ENCODE peak calls at places on chromosomes 3 and 15, in seven cellular contexts. One of them, this sample, is unnamed.

GRCh38 chr3:13896473-13897154 is 16.7 kb upstream of the WNT7A start:
- DNase-seq in fibroblast of lung: peak
- DNase-seq in GM20000: peak
- DNase-seq in CD4-positive, alpha-beta T cell: peak
- DNase-seq in WERI-Rb-1: peak
- DNase-seq in ascending aorta: no peak
- DNase-seq in endodermal cell: peak
- DNase-seq in this sample: peak

GRCh38 chr15:36053746-36054145 is 507.8 kb upstream of the DPH6 start:
- DNase-seq in fibroblast of lung: no peak
- DNase-seq in GM20000: no peak
- DNase-seq in CD4-positive, alpha-beta T cell: no peak
- DNase-seq in WERI-Rb-1: no peak
- DNase-seq in ascending aorta: no peak
- DNase-seq in endodermal cell: no peak
- DNase-seq in this sample: no peak

GRCh38 chr3:40924559-40925058 is 274.7 kb upstream of the CTNNB1 start:
- DNase-seq in fibroblast of lung: no peak
- DNase-seq in GM20000: no peak
- DNase-seq in CD4-positive, alpha-beta T cell: no peak
- DNase-seq in WERI-Rb-1: no peak
- DNase-seq in ascending aorta: no peak
- DNase-seq in endodermal cell: no peak
- DNase-seq in this sample: no peak

GRCh38 chr3:126257174-126257573 is 76.8 kb upstream of the ALDH1L1 start:
- DNase-seq in fibroblast of lung: no peak
- DNase-seq in GM20000: no peak
- DNase-seq in CD4-positive, alpha-beta T cell: no peak
- DNase-seq in WERI-Rb-1: no peak
- DNase-seq in ascending aorta: no peak
- DNase-seq in endodermal cell: no peak
- DNase-seq in this sample: no peak

GRCh38 chr3:126180477-126181397 is at the start of gene ALDH1L1:
- DNase-seq in fibroblast of lung: peak
- DNase-seq in GM20000: no peak
- DNase-seq in CD4-positive, alpha-beta T cell: no peak
- DNase-seq in WERI-Rb-1: peak
- DNase-seq in ascending aorta: peak
- DNase-seq in endodermal cell: peak
- DNase-seq in this sample: peak

GRCh38 chr15:75836953-75837321 is 6.3 kb upstream of the UBE2Q2 start:
- DNase-seq in fibroblast of lung: peak
- DNase-seq in GM20000: peak
- DNase-seq in CD4-positive, alpha-beta T cell: peak
- DNase-seq in WERI-Rb-1: no peak
- DNase-seq in ascending aorta: no peak
- DNase-seq in endodermal cell: no peak
- DNase-seq in this sample: no peak

GRCh38 chr3:28476194-28476593 is 127.6 kb upstream of the AZI2 start:
- DNase-seq in fibroblast of lung: peak
- DNase-seq in GM20000: peak
- DNase-seq in CD4-positive, alpha-beta T cell: no peak
- DNase-seq in WERI-Rb-1: no peak
- DNase-seq in ascending aorta: no peak
- DNase-seq in endodermal cell: no peak
- DNase-seq in this sample: peak

GRCh38 chr15:64133619-64134018 is 17.9 kb upstream of the SNX22 start:
- DNase-seq in fibroblast of lung: no peak
- DNase-seq in GM20000: no peak
- DNase-seq in CD4-positive, alpha-beta T cell: no peak
- DNase-seq in WERI-Rb-1: no peak
- DNase-seq in ascending aorta: no peak
- DNase-seq in endodermal cell: no peak
- DNase-seq in this sample: no peak

GRCh38 chr3:27345493-27345892 is 23.7 kb downstream of the NEK10 start:
- DNase-seq in fibroblast of lung: no peak
- DNase-seq in GM20000: no peak
- DNase-seq in CD4-positive, alpha-beta T cell: no peak
- DNase-seq in WERI-Rb-1: no peak
- DNase-seq in ascending aorta: no peak
- DNase-seq in endodermal cell: no peak
- DNase-seq in this sample: no peak

GRCh38 chr3:185552358-185552877 is at the start of gene LIPH:
- DNase-seq in fibroblast of lung: peak
- DNase-seq in GM20000: peak
- DNase-seq in CD4-positive, alpha-beta T cell: no peak
- DNase-seq in WERI-Rb-1: peak
- DNase-seq in ascending aorta: no peak
- DNase-seq in endodermal cell: peak
- DNase-seq in this sample: peak

GRCh38 chr15:66965201-66965900 is 100.1 kb upstream of the SMAD3 start:
- DNase-seq in fibroblast of lung: no peak
- DNase-seq in GM20000: no peak
- DNase-seq in CD4-positive, alpha-beta T cell: no peak
- DNase-seq in WERI-Rb-1: no peak
- DNase-seq in ascending aorta: no peak
- DNase-seq in endodermal cell: no peak
- DNase-seq in this sample: no peak

GRCh38 chr3:32619395-32619794 is 48.7 kb upstream of the DYNC1LI1 start:
- DNase-seq in fibroblast of lung: no peak
- DNase-seq in GM20000: no peak
- DNase-seq in CD4-positive, alpha-beta T cell: no peak
- DNase-seq in WERI-Rb-1: no peak
- DNase-seq in ascending aorta: no peak
- DNase-seq in endodermal cell: no peak
- DNase-seq in this sample: no peak

GRCh38 chr3:111837112-111837511 is 22.0 kb upstream of the PHLDB2 start:
- DNase-seq in fibroblast of lung: no peak
- DNase-seq in GM20000: no peak
- DNase-seq in CD4-positive, alpha-beta T cell: no peak
- DNase-seq in WERI-Rb-1: no peak
- DNase-seq in ascending aorta: no peak
- DNase-seq in endodermal cell: no peak
- DNase-seq in this sample: no peak

GRCh38 chr15:83170474-83171165 is 37.0 kb downstream of the HDGFL3 start:
- DNase-seq in fibroblast of lung: peak
- DNase-seq in GM20000: no peak
- DNase-seq in CD4-positive, alpha-beta T cell: no peak
- DNase-seq in WERI-Rb-1: no peak
- DNase-seq in ascending aorta: no peak
- DNase-seq in endodermal cell: no peak
- DNase-seq in this sample: no peak

GRCh38 chr15:67024322-67024997 is 40.9 kb upstream of the SMAD3 start:
- DNase-seq in fibroblast of lung: peak
- DNase-seq in GM20000: no peak
- DNase-seq in CD4-positive, alpha-beta T cell: no peak
- DNase-seq in WERI-Rb-1: no peak
- DNase-seq in ascending aorta: peak
- DNase-seq in endodermal cell: no peak
- DNase-seq in this sample: peak

GRCh38 chr3:144989756-144990155 is 1018.1 kb downstream of the DIPK2A start:
- DNase-seq in fibroblast of lung: no peak
- DNase-seq in GM20000: no peak
- DNase-seq in CD4-positive, alpha-beta T cell: no peak
- DNase-seq in WERI-Rb-1: no peak
- DNase-seq in ascending aorta: no peak
- DNase-seq in endodermal cell: no peak
- DNase-seq in this sample: no peak

GRCh38 chr3:13303410-13303809 is 116.7 kb downstream of the NUP210 start:
- DNase-seq in fibroblast of lung: no peak
- DNase-seq in GM20000: no peak
- DNase-seq in CD4-positive, alpha-beta T cell: no peak
- DNase-seq in WERI-Rb-1: no peak
- DNase-seq in ascending aorta: no peak
- DNase-seq in endodermal cell: no peak
- DNase-seq in this sample: peak

GRCh38 chr15:37134699-37135131 is 34.4 kb upstream of the MEIS2 start:
- DNase-seq in fibroblast of lung: peak
- DNase-seq in GM20000: no peak
- DNase-seq in CD4-positive, alpha-beta T cell: no peak
- DNase-seq in WERI-Rb-1: peak
- DNase-seq in ascending aorta: no peak
- DNase-seq in endodermal cell: no peak
- DNase-seq in this sample: peak

GRCh38 chr15:78422571-78423340 is 15.3 kb upstream of the IREB2 start:
- DNase-seq in fibroblast of lung: peak
- DNase-seq in GM20000: peak
- DNase-seq in CD4-positive, alpha-beta T cell: peak
- DNase-seq in WERI-Rb-1: peak
- DNase-seq in ascending aorta: no peak
- DNase-seq in endodermal cell: peak
- DNase-seq in this sample: peak

GRCh38 chr3:16693820-16694219 is 88.6 kb upstream of the DAZL start:
- DNase-seq in fibroblast of lung: no peak
- DNase-seq in GM20000: no peak
- DNase-seq in CD4-positive, alpha-beta T cell: no peak
- DNase-seq in WERI-Rb-1: no peak
- DNase-seq in ascending aorta: no peak
- DNase-seq in endodermal cell: no peak
- DNase-seq in this sample: no peak

GRCh38 chr3:122230174-122230573 is 46.7 kb downstream of the CASR start:
- DNase-seq in fibroblast of lung: no peak
- DNase-seq in GM20000: no peak
- DNase-seq in CD4-positive, alpha-beta T cell: no peak
- DNase-seq in WERI-Rb-1: no peak
- DNase-seq in ascending aorta: no peak
- DNase-seq in endodermal cell: no peak
- DNase-seq in this sample: no peak

GRCh38 chr15:80509800-80510199 is 105.6 kb downstream of the ARNT2 start:
- DNase-seq in fibroblast of lung: no peak
- DNase-seq in GM20000: no peak
- DNase-seq in CD4-positive, alpha-beta T cell: no peak
- DNase-seq in WERI-Rb-1: no peak
- DNase-seq in ascending aorta: no peak
- DNase-seq in endodermal cell: no peak
- DNase-seq in this sample: no peak

GRCh38 chr3:143276592-143276991 is 157.0 kb downstream of the CHST2 start:
- DNase-seq in fibroblast of lung: no peak
- DNase-seq in GM20000: peak
- DNase-seq in CD4-positive, alpha-beta T cell: no peak
- DNase-seq in WERI-Rb-1: no peak
- DNase-seq in ascending aorta: no peak
- DNase-seq in endodermal cell: no peak
- DNase-seq in this sample: no peak

GRCh38 chr15:67201136-67201535 is 53.3 kb downstream of the AAGAB start:
- DNase-seq in fibroblast of lung: peak
- DNase-seq in GM20000: no peak
- DNase-seq in CD4-positive, alpha-beta T cell: no peak
- DNase-seq in WERI-Rb-1: peak
- DNase-seq in ascending aorta: no peak
- DNase-seq in endodermal cell: no peak
- DNase-seq in this sample: no peak

GRCh38 chr3:101253429-101253828 is 66.9 kb downstream of the IMPG2 start:
- DNase-seq in fibroblast of lung: no peak
- DNase-seq in GM20000: no peak
- DNase-seq in CD4-positive, alpha-beta T cell: no peak
- DNase-seq in WERI-Rb-1: no peak
- DNase-seq in ascending aorta: no peak
- DNase-seq in endodermal cell: no peak
- DNase-seq in this sample: no peak

GRCh38 chr3:52986938-52987337 is 58.9 kb downstream of the SFMBT1 start:
- DNase-seq in fibroblast of lung: peak
- DNase-seq in GM20000: no peak
- DNase-seq in CD4-positive, alpha-beta T cell: no peak
- DNase-seq in WERI-Rb-1: no peak
- DNase-seq in ascending aorta: no peak
- DNase-seq in endodermal cell: no peak
- DNase-seq in this sample: peak

GRCh38 chr3:76661527-76662250 is 378.2 kb upstream of the ROBO2 start:
- DNase-seq in fibroblast of lung: no peak
- DNase-seq in GM20000: no peak
- DNase-seq in CD4-positive, alpha-beta T cell: no peak
- DNase-seq in WERI-Rb-1: no peak
- DNase-seq in ascending aorta: no peak
- DNase-seq in endodermal cell: peak
- DNase-seq in this sample: peak

GRCh38 chr15:61653110-61653509 is 407.1 kb downstream of the VPS13C start:
- DNase-seq in fibroblast of lung: no peak
- DNase-seq in GM20000: no peak
- DNase-seq in CD4-positive, alpha-beta T cell: no peak
- DNase-seq in WERI-Rb-1: peak
- DNase-seq in ascending aorta: no peak
- DNase-seq in endodermal cell: peak
- DNase-seq in this sample: peak

GRCh38 chr3:156816794-156817741 is 9.1 kb upstream of the LEKR1 start:
- DNase-seq in fibroblast of lung: peak
- DNase-seq in GM20000: peak
- DNase-seq in CD4-positive, alpha-beta T cell: peak
- DNase-seq in WERI-Rb-1: peak
- DNase-seq in ascending aorta: peak
- DNase-seq in endodermal cell: peak
- DNase-seq in this sample: peak

GRCh38 chr3:124363451-124363850 is 366.8 kb upstream of the UMPS start:
- DNase-seq in fibroblast of lung: peak
- DNase-seq in GM20000: no peak
- DNase-seq in CD4-positive, alpha-beta T cell: no peak
- DNase-seq in WERI-Rb-1: no peak
- DNase-seq in ascending aorta: no peak
- DNase-seq in endodermal cell: no peak
- DNase-seq in this sample: no peak

GRCh38 chr3:24496529-24497482 is 2.2 kb upstream of the THRB start:
- DNase-seq in fibroblast of lung: peak
- DNase-seq in GM20000: peak
- DNase-seq in CD4-positive, alpha-beta T cell: no peak
- DNase-seq in WERI-Rb-1: peak
- DNase-seq in ascending aorta: peak
- DNase-seq in endodermal cell: peak
- DNase-seq in this sample: peak

GRCh38 chr3:17481116-17481515 is 261.3 kb downstream of the TBC1D5 start:
- DNase-seq in fibroblast of lung: no peak
- DNase-seq in GM20000: no peak
- DNase-seq in CD4-positive, alpha-beta T cell: no peak
- DNase-seq in WERI-Rb-1: no peak
- DNase-seq in ascending aorta: peak
- DNase-seq in endodermal cell: no peak
- DNase-seq in this sample: no peak

GRCh38 chr3:194472290-194472920 is 14.4 kb downstream of the ATP13A3 start:
- DNase-seq in fibroblast of lung: peak
- DNase-seq in GM20000: peak
- DNase-seq in CD4-positive, alpha-beta T cell: no peak
- DNase-seq in WERI-Rb-1: no peak
- DNase-seq in ascending aorta: no peak
- DNase-seq in endodermal cell: no peak
- DNase-seq in this sample: peak

This sample was measured in mesendoderm.